ENCODE peak calls at places on chromosomes 5 and 9, in four cellular contexts. N is GM23338, F is OCI-LY7, B is PC-3. W is an unnamed sample.

GRCh38 chr5:133885566-133885965 is 82.9 kb downstream of the C5orf15 start:
- DNase-seq in B (no peak), N (no peak), F (no peak), W (no peak)

GRCh38 chr9:113910036-113910639 is 34.0 kb downstream of the ZNF618 start:
- DNase-seq in N (no peak), F (no peak), B (no peak), W (peak; percentile 31)

GRCh38 chr5:32961066-32961429 is 249.9 kb downstream of the NPR3 start:
- DNase-seq in F (no peak), B (peak; percentile 41), N (no peak), W (no peak)

GRCh38 chr5:61051267-61051666 is 106.3 kb downstream of the NDUFAF2 start:
- DNase-seq in F (no peak), N (no peak), B (peak; percentile 70), W (peak; percentile 20)

GRCh38 chr9:1454211-1454979 is 404.2 kb downstream of the DMRT2 start:
- DNase-seq in F (no peak), N (no peak), B (no peak), W (no peak)

GRCh38 chr5:64854855-64855254 is 86.1 kb downstream of the CWC27 start:
- DNase-seq in B (no peak), N (no peak), F (no peak), W (no peak)

GRCh38 chr9:124574944-124575343 is 67.7 kb upstream of the NR5A1 start:
- DNase-seq in F (no peak), B (peak; percentile 80), N (no peak), W (peak; percentile 66)

GRCh38 chr9:35341585-35341984 is 148.3 kb upstream of the RUSC2 start:
- DNase-seq in F (no peak), B (no peak), N (peak; percentile 41), W (peak; percentile 27)

GRCh38 chr9:120714088-120714845 is at the start of gene MEGF9:
- DNase-seq in B (peak; percentile 93), F (peak; percentile 98), N (peak; percentile 99), W (peak; percentile 99)

GRCh38 chr9:95939472-95939871 is 64.0 kb downstream of the ERCC6L2 start:
- DNase-seq in F (no peak), B (no peak), N (no peak), W (no peak)

GRCh38 chr9:110006657-110007056 is 201.3 kb downstream of the C9orf152 start:
- DNase-seq in F (no peak), N (peak; percentile 30), B (no peak), W (no peak)

GRCh38 chr5:135980650-135981049 is 25.9 kb upstream of the LECT2 start:
- DNase-seq in B (no peak), N (no peak), F (no peak), W (no peak)

GRCh38 chr9:137053944-137054931 is at the start of gene ENTPD2:
- DNase-seq in F (no peak), N (peak; percentile 70), B (peak; percentile 79), W (peak; percentile 89)

GRCh38 chr5:5220896-5221295 is 80.8 kb downstream of the ADAMTS16 start:
- DNase-seq in F (no peak), B (no peak), N (no peak), W (no peak)
- TF ChIP-seq EZH2phosphoT487 in F (no peak), B (no peak), N (no peak), W (no peak)

GRCh38 chr5:181173420-181174342 is 26.3 kb downstream of the OR2V2 start:
- DNase-seq in N (peak; percentile 92), F (peak; percentile 91), B (peak; percentile 80), W (peak; percentile 52)

GRCh38 chr5:181170237-181170830 is 22.9 kb downstream of the OR2V2 start:
- DNase-seq in F (no peak), N (peak; percentile 75), B (no peak), W (peak; percentile 37)

GRCh38 chr5:181170996-181171395 is 23.6 kb downstream of the OR2V2 start:
- DNase-seq in N (no peak), B (no peak), F (no peak), W (no peak)

GRCh38 chr5:181171782-181172181 is 24.4 kb downstream of the OR2V2 start:
- DNase-seq in F (peak; percentile 35), B (no peak), N (no peak), W (no peak)

GRCh38 chr5:181173027-181173419 is 25.6 kb downstream of the OR2V2 start:
- DNase-seq in N (no peak), F (peak; percentile 73), B (peak; percentile 68), W (no peak)
- H2AFZ ChIP-seq in N (peak overlapping the region; percentile 97), F (peak overlapping the region; percentile 84), B (peak overlapping the region; percentile 91), W (peak overlapping the region; percentile 3)

GRCh38 chr9:134961331-134962064 is 43.8 kb upstream of the FCN1 start:
- DNase-seq in F (peak; percentile 20), B (no peak), N (no peak), W (no peak)
- TF ChIP-seq EZH2phosphoT487 in F (no peak), B (no peak), N (no peak), W (no peak)

DNA sequence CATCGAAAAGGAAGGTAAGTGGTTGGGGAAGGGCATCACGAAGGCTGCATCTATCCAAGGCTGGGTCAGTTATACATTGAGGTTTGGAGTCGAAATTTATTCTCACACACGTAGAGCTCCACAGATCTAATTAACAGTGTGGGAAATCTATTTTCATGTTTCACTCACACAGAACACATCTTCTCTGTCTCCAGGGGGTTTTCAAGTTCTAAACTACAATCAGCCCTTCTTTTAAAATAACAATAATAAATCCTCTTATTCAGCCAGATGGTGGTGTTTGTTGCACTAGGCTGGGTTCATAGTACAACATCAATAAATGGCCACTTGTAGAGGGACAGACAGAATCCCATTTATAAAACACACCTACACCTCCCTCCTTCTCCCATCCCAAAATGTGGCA is 174.5 kb upstream of the KLF9 start:
- DNase-seq in B (no peak), N (no peak), F (no peak), W (no peak)
- H2AFZ ChIP-seq in B (no peak overlapping the region), N (no peak overlapping the region), F (no peak overlapping the region), W (no peak overlapping the region)

GRCh38 chr5:72130342-72130741 is 23.1 kb downstream of the MAP1B start:
- DNase-seq in N (no peak), B (no peak), F (no peak), W (no peak)
- TF ChIP-seq EZH2phosphoT487 in N (no peak), B (no peak), F (no peak), W (no peak)

GRCh38 chr5:9062873-9063272 is 483.0 kb downstream of the SEMA5A start:
- DNase-seq in F (no peak), B (no peak), N (no peak), W (no peak)

GRCh38 chr5:9067129-9067528 is 478.7 kb downstream of the SEMA5A start:
- DNase-seq in B (no peak), F (no peak), N (no peak), W (no peak)

GRCh38 chr5:9066349-9066748 is 479.5 kb downstream of the SEMA5A start:
- DNase-seq in B (no peak), N (no peak), F (no peak), W (no peak)

GRCh38 chr5:9059920-9060691 is 485.8 kb downstream of the SEMA5A start:
- DNase-seq in F (no peak), N (no peak), B (peak; percentile 99), W (peak; percentile 42)

GRCh38 chr5:9063615-9064245 is 482.1 kb downstream of the SEMA5A start:
- DNase-seq in B (no peak), N (no peak), F (no peak), W (no peak)
- H2AFZ ChIP-seq in B (no peak overlapping the region), N (no peak overlapping the region), F (no peak overlapping the region), W (no peak overlapping the region)